ENCODE peak calls at places on chromosome 5, in four cellular contexts. P, Q, D and F are unnamed samples.
A peak's percentile ranks its signal among the peaks of the same experiment; 100 is the strongest.

GRCh38 chr5:171314728-171315385 is 5.8 kb downstream of the TLX3 start:
- DNase-seq in P (peak; percentile 46), Q (peak; percentile 17), D (peak; percentile 54), F (no peak)

GRCh38 chr5:120402606-120403005 is 61.5 kb upstream of the PRR16 start:
- DNase-seq in P (no peak), Q (no peak), D (no peak), F (no peak)

GRCh38 chr5:138490648-138491283 is 25.5 kb downstream of the EGR1 start:
- DNase-seq in P (no peak), Q (no peak), D (no peak), F (no peak)

GRCh38 chr5:159764283-159764927 is 151.9 kb upstream of the ADRA1B start:
- DNase-seq in P (no peak), Q (peak; percentile 71), D (no peak), F (peak; percentile 28)

GRCh38 chr5:69484891-69485290 is 7.7 kb upstream of the OCLN start:
- DNase-seq in P (no peak), Q (no peak), D (no peak), F (no peak)

GRCh38 chr5:98309785-98310566 is 463.5 kb upstream of the RGMB start:
- DNase-seq in P (peak; percentile 54), Q (peak; percentile 90), D (peak; percentile 68), F (peak; percentile 99)

GRCh38 chr5:132064738-132065331 is 4.4 kb downstream of the IL3 start:
- DNase-seq in P (peak; percentile 81), Q (peak; percentile 74), D (peak; percentile 89), F (peak; percentile 84)

GRCh38 chr5:96781031-96781733 is 26.6 kb downstream of the ERAP1 start:
- DNase-seq in P (no peak), Q (peak; percentile 44), D (no peak), F (peak; percentile 88)

GRCh38 chr5:76204713-76205112 is 121.5 kb downstream of the SV2C start:
- DNase-seq in P (no peak), Q (no peak), D (peak; percentile 28), F (peak; percentile 45)

GRCh38 chr5:154491951-154492350 is 13.9 kb upstream of the HAND1 start:
- DNase-seq in P (no peak), Q (no peak), D (no peak), F (no peak)

GRCh38 chr5:104951829-104952228 is 1389.2 kb upstream of the NUDT12 start:
- DNase-seq in P (no peak), Q (no peak), D (peak; percentile 0), F (no peak)

GRCh38 chr5:1875481-1875842 is 7.3 kb downstream of the IRX4 start:
- DNase-seq in P (peak; percentile 63), Q (no peak), D (peak; percentile 51), F (no peak)

GRCh38 chr5:1877434-1878049 is 5.2 kb downstream of the IRX4 start:
- DNase-seq in P (peak; percentile 65), Q (peak; percentile 2), D (peak; percentile 56), F (no peak)

GRCh38 chr5:1874820-1875219 is 7.9 kb downstream of the IRX4 start:
- DNase-seq in P (peak; percentile 61), Q (no peak), D (peak; percentile 62), F (no peak)

GRCh38 chr5:1876708-1877433 is 5.9 kb downstream of the IRX4 start:
- DNase-seq in P (peak; percentile 68), Q (no peak), D (peak; percentile 46), F (no peak)

GRCh38 chr5:1875843-1876671 is 6.7 kb downstream of the IRX4 start:
- DNase-seq in P (peak; percentile 74), Q (no peak), D (peak; percentile 66), F (no peak)
- H2AFZ ChIP-seq in P (no peak overlapping the region), Q (no peak overlapping the region), D (peak overlapping the region; percentile 23), F (no peak overlapping the region)

DNA sequence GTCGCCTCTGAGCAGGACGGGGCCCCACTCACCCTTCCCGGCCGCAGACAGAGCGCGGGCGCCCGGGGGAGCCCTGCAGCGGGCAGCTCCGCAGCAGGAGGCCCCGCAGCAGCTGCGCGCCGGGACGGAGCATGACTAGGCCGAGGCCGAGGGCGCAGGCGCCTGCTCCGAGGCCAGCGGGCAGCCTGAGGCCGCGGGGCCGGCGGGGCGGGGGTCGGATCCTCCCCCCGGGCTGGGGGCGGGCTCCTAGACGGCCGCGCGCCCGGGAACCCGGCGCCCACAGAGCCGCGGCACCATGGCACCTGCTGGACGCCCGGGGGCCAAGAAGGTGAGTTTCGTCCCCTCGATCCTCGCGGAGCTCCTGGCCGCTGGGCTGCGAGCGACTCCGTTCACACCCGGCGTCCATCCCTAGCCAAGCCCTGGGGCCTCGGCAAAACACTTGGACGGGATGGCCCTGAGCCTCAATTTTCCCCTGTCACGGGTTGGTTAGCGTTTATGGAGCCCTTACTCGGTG is at the start of the genes BHMT2 and DMGDH:
- DNase-seq in P (no peak), Q (peak; percentile 41), D (peak; percentile 56), F (no peak)
- H3K4me3 ChIP-seq in P (no peak within 1 kb of the TSS), Q (peak within 1 kb of the TSS; percentile 50), D (peak within 1 kb of the TSS; percentile 51), F (no peak within 1 kb of the TSS)

GRCh38 chr5:95285406-95285761 is 490 bp upstream of the MCTP1 start:
- DNase-seq in P (peak; percentile 53), Q (peak; percentile 9), D (peak; percentile 45), F (no peak)

GRCh38 chr5:95284512-95285405 is at the start of gene MCTP1:
- DNase-seq in P (peak; percentile 77), Q (no peak), D (peak; percentile 67), F (peak; percentile 5)

GRCh38 chr5:95281211-95281610 is 3.7 kb downstream of the MCTP1 start:
- DNase-seq in P (peak; percentile 41), Q (no peak), D (peak; percentile 83), F (peak; percentile 41)

GRCh38 chr5:95283022-95283615 is 1.8 kb downstream of the MCTP1 start:
- DNase-seq in P (peak; percentile 23), Q (no peak), D (peak; percentile 62), F (no peak)

GRCh38 chr5:95283761-95284511 is 958 bp downstream of the MCTP1 start:
- DNase-seq in P (peak; percentile 69), Q (no peak), D (peak; percentile 79), F (peak; percentile 27)
- TF ChIP-seq EZH2 in P (peak; percentile 46), Q (no peak), D (no peak), F (no peak)

DNA sequence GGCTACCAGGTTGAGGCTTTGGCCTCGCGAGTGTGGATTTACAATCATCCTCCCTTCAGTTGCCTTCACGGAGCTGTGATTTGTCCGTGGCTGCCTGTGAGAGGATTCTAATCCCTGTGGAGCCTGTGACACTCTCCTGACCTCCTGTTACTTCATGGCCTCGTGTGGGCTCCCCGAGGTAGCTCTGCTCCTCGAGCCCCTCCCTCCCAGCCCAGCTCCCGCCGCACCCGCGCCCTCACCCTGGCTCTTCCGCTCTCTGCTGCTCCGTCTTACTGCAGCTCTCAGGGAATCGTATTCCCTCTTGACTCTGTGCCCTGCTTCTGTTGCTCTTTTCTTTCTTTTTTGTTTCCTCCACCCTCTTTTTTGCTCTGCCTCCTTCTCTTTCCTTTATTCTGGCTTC is 107.3 kb upstream of the STC2 start:
- DNase-seq in P (peak; percentile 22), Q (no peak), D (peak; percentile 43), F (no peak)
- H2AFZ ChIP-seq in P (peak overlapping the region; percentile 82), Q (peak overlapping the region; percentile 34), D (peak overlapping the region; percentile 96), F (no peak overlapping the region)

GRCh38 chr5:14668247-14668646 is 3.7 kb downstream of the OTULIN start:
- DNase-seq in P (no peak), Q (no peak), D (no peak), F (no peak)
- H3K4me3 ChIP-seq in P (no peak overlapping the region), Q (no peak overlapping the region), D (no peak overlapping the region), F (no peak overlapping the region)

DNA sequence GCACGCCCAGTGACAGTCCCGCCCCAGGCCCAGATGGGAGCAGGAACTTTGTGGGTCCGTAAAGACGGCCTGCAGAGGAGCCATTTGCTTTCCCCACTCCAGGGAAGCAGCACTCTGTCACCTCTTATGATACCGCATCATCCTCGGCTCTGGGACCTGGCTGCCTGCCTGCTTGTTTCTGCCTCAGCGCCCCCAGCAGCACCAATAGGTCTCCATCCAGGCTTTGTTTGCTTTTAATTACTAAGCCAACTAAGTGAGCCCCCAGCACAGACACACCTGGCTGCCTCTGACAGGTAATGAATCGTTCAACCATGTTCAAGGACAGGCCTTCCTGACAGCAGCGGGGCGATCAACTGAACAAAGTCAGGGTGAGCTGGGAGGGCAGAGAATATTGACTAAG is 141.4 kb downstream of the C5orf15 start:
- DNase-seq in P (no peak), Q (no peak), D (no peak), F (no peak)
- TF ChIP-seq EZH2 in P (no peak), Q (no peak), D (no peak), F (no peak)